ENCODE peak calls at places on chromosomes 11 and 22, in ten cellular contexts. E is PC-3; N is HCT116; P is A549; J is WERI-Rb-1; Y is cardiac muscle cell; M is IMR-90; L is body of pancreas; S is CD4-positive, CD25-positive, alpha-beta regulatory T cell; O is upper lobe of right lung. D is an unnamed sample.

GRCh38 chr11:69335010-69335409 is 41.1 kb downstream of the MYEOV start:
- DNase-seq in P (no peak), J (no peak), L (no peak), N (no peak), E (no peak), Y (no peak), S (no peak), O (peak), M (no peak), D (no peak)

GRCh38 chr11:73265278-73265810 is 6.8 kb upstream of the P2RY6 start:
- DNase-seq in O (no peak), J (no peak), N (no peak), P (no peak), S (no peak), L (no peak), M (no peak), Y (no peak), E (no peak), D (no peak)

GRCh38 chr11:60954421-60954820 is 2.4 kb upstream of the SLC15A3 start:
- DNase-seq in N (no peak), E (no peak), P (no peak), Y (no peak), S (no peak), L (no peak), J (no peak), M (no peak), O (no peak), D (no peak)

GRCh38 chr22:38657248-38657909 is 941 bp downstream of the CBY1 start:
- DNase-seq in Y (peak), P (peak), J (peak), O (no peak), S (peak), L (peak), E (peak), M (no peak), N (no peak), D (no peak)

GRCh38 chr11:71309611-71310010 is 57.2 kb upstream of the SHANK2 start:
- DNase-seq in M (no peak), P (no peak), S (no peak), N (no peak), J (no peak), L (peak), E (no peak), O (peak), Y (no peak), D (no peak)

GRCh38 chr11:12958984-12959383 is 50.1 kb upstream of the RASSF10 start:
- DNase-seq in Y (no peak), S (no peak), J (no peak), O (no peak), L (no peak), E (no peak), M (no peak), P (no peak), N (no peak), D (no peak)

GRCh38 chr22:38760477-38761201 is 4.8 kb upstream of the SUN2 start:
- DNase-seq in N (no peak), O (no peak), S (no peak), Y (peak), M (peak), P (no peak), L (no peak), J (peak), E (no peak), D (no peak)

GRCh38 chr11:95293116-95293515 is 62.1 kb upstream of the SESN3 start:
- DNase-seq in P (no peak), E (no peak), S (no peak), N (no peak), O (no peak), J (no peak), Y (no peak), M (no peak), L (no peak), D (no peak)

GRCh38 chr11:67165595-67165994 is 46.5 kb downstream of the KDM2A start:
- DNase-seq in J (no peak), Y (no peak), N (no peak), M (no peak), L (no peak), P (no peak), O (no peak), S (no peak), E (no peak), D (no peak)

GRCh38 chr22:38937036-38937435 is 20.4 kb upstream of the APOBEC3A start:
- DNase-seq in P (no peak), N (no peak), S (no peak), L (peak), O (peak), Y (no peak), J (no peak), E (no peak), M (no peak), D (no peak)

GRCh38 chr11:99423435-99423983 is 402.8 kb downstream of the CNTN5 start:
- DNase-seq in P (no peak), E (no peak), O (no peak), S (no peak), J (no peak), N (no peak), M (no peak), Y (no peak), L (no peak), D (no peak)

GRCh38 chr11:99584822-99585221 is 564.1 kb downstream of the CNTN5 start:
- DNase-seq in S (no peak), E (peak), N (no peak), P (no peak), J (no peak), L (no peak), Y (no peak), O (no peak), M (no peak), D (no peak)

GRCh38 chr11:126573325-126574076 is 218.0 kb downstream of the ST3GAL4 start:
- DNase-seq in J (peak), L (no peak), O (no peak), P (no peak), E (no peak), S (no peak), N (no peak), M (no peak), Y (peak), D (no peak)

DNA sequence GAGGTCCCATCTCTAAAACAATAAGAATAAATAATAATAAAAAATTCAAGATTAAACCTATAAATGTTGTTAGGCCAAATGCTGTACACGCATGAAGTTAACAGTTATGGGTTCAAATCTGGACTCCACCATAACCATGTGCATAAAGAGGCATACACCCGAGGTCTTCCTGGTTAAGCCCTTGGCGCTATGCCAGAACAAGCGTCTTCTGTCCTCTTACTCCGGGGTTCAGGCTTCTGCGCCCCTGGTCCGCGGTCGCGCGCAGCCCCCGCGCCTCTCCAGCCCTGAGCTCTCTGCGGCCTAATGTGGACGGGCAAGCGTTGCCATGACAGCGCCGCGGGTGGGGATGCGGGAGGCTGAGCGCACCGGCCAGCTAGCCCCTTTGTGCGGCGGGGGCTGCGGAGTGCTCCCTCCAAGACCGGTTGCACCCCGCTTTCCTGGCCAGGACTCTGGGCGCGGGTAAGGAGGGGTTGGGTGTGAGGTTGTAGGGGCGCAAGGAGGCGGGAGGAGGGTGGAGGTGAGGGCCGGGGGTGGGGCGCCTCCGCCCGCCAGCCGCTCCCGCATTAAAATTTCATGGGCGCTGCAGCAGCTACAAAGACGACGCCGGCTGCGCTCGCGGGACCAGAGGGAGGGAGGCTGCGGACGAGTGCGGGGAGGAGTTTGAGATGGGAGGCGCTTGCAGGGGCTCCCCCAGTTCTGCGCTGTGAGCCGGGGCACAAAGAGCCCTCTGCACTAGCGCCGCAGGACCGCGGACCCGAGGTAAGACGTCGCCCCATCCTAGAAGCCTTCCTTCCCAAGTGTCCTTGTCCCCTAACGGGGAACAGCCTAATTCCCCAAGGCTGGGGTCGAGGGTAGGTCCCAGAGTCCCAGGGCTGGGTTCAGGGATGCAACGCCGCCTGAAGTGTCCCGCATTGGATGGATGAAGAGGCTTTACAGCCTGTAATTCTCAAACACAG is at the start of gene MIAT:
- DNase-seq in L (no peak), Y (no peak), E (no peak), M (peak), O (peak), N (no peak), S (peak), J (peak), P (no peak), D (no peak)
- H3K4me3 ChIP-seq in L (no peak), Y (peak), E (peak), M (peak), O (peak), N (peak), S (peak), J (peak), P (peak), D (peak)

GRCh38 chr11:9530020-9530628 is 43.3 kb upstream of the WEE1 start:
- DNase-seq in M (no peak), O (no peak), S (no peak), N (no peak), E (no peak), J (peak), P (no peak), L (no peak), Y (peak), D (no peak)
- H3K27ac ChIP-seq in M (no peak), O (no peak), S (no peak), N (no peak), E (peak), J (peak), P (peak), L (no peak), Y (peak), D (peak)

DNA sequence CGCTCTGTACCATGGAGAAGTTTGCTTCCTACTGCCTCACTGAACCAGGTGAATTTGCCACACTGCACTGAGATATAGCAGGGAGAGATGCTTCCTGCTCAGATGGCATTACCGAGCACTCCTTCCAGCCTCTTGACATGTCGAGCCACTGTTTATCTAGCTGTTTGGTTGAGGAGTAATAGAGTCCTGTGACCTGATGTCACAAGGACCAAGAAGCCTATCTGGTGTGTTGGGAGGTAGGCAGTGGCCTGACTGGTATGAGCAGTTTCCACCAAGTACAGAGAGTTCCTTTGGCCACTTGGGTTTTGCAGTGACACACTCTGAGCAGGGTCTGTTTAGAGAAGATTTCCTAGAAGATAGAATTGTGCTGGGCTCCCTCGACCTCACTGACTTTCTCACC is 5.2 kb downstream of the ACAD8 start:
- DNase-seq in S (no peak), L (no peak), M (no peak), Y (no peak), J (no peak), O (no peak), P (no peak), N (no peak), E (no peak), D (no peak)
- H3K4me3 ChIP-seq in S (no peak), L (no peak), M (no peak), Y (no peak), J (no peak), O (no peak), P (no peak), N (no peak), E (no peak), D (no peak)

GRCh38 chr22:40890881-40891280 is 29.0 kb upstream of the DNAJB7 start:
- DNase-seq in S (no peak), M (peak), O (no peak), Y (no peak), P (no peak), N (no peak), E (no peak), J (no peak), L (no peak), D (no peak)

GRCh38 chr22:40889116-40889515 is 27.2 kb upstream of the DNAJB7 start:
- DNase-seq in O (no peak), J (no peak), S (no peak), E (no peak), P (no peak), L (no peak), Y (no peak), N (no peak), M (no peak), D (no peak)

GRCh38 chr22:40898850-40899357 is 37.0 kb upstream of the DNAJB7 start:
- DNase-seq in N (peak), L (no peak), O (no peak), P (peak), Y (peak), M (peak), J (no peak), S (no peak), E (peak), D (no peak)

DNA sequence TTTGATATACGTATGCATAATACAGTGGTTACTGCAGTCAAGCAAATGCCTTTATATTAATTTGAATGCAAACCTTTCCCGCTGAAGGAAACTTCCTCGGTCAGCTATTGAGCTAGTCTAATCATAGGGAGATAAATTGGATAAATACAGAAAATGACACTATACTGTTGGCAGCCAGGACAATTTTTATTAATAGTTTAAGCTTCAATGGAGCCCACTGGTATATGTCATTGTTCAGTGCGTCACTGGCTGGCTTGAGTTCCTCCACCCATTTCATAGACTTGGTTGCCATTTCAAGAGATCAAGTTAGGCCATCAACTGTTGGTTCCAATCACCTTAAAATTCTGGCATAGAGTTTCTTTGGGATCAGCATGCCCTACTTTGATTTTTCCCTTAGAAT is 32.5 kb upstream of the DNAJB7 start:
- DNase-seq in J (no peak), L (no peak), S (no peak), N (no peak), P (no peak), Y (no peak), M (no peak), E (no peak), O (no peak), D (no peak)
- H3K27ac ChIP-seq in J (no peak), L (no peak), S (no peak), N (no peak), P (no peak), Y (no peak), M (no peak), E (no peak), O (no peak), D (no peak)

DNA sequence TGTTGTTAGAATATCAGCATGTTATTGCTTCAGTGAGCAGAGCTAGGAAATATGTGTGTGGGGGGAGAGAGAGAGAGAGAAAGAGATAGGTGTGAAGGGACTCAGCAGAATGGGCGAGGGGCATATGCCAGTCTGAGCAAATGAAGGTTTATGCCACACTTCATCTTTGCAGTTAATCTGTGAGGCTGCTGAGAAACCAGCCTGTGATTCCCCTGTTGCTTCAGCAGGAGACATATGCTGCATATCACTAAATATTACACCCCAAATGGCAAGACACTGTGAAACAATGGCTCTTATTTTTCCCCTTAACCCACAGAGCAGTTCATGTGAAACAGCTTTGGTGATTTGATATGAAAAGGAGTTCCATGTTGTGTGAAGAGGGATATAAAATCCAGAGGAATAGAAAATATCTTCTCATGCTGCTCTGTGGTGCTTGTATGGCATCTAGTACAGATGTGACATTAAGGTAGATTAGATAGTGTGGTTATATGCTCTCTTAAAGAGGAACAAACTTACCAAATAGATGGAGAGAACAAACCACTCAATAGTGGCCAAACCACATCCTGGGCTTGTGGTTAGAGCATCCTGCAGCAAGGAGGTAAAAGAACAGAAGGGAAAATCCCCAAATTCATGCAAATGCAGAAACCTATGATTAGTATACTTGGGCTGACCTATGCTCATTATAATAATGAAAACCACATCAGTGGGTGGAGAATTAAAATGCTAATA is 864.2 kb downstream of the FAM181B start:
- DNase-seq in J (no peak), N (no peak), M (no peak), Y (no peak), E (no peak), S (peak), O (no peak), L (no peak), P (no peak), D (peak)
- H3K4me3 ChIP-seq in J (no peak), N (no peak), M (no peak), Y (no peak), E (no peak), S (peak), O (no peak), L (no peak), P (no peak), D (no peak)

GRCh38 chr11:44147751-44148150 is 52.3 kb downstream of the EXT2 start:
- DNase-seq in O (no peak), N (no peak), P (no peak), S (no peak), M (no peak), J (no peak), E (no peak), Y (no peak), L (no peak), D (no peak)
- H3K27ac ChIP-seq in O (no peak), N (no peak), P (no peak), S (no peak), M (no peak), J (no peak), E (no peak), Y (no peak), L (no peak), D (no peak)

DNA sequence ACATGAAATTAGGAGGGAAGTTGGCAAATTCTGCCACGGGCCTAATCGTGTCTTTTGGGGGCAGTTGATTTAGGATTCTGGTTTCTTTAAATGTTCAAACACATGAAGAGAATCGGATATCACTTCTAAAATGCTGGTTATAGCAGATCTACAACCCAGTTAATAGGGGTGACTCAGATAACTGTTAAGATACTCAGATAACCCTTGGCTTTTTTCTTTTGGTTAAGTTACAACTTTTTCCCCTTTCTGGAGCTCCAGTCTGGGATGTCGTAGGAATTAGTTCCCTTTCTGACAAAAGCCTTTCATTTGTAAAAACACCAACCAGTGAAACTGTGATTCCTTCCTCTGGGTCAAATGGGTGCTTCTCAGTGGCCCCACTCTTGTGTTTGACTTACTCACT is 976 bp downstream of the DEPDC7 start:
- DNase-seq in M (no peak), O (no peak), P (no peak), S (no peak), L (no peak), J (no peak), E (peak), N (no peak), Y (no peak), D (no peak)
- H3K4me3 ChIP-seq in M (peak), O (peak), P (peak), S (peak), L (no peak), J (peak), E (no peak), N (peak), Y (peak), D (peak)

GRCh38 chr11:76251576-76251975 is 45.3 kb upstream of the WNT11 start:
- DNase-seq in S (no peak), M (no peak), Y (no peak), J (no peak), O (no peak), L (no peak), N (no peak), P (no peak), E (no peak), D (no peak)
- H3K27ac ChIP-seq in S (no peak), M (no peak), Y (no peak), J (no peak), O (no peak), L (no peak), N (no peak), P (no peak), E (no peak), D (no peak)

GRCh38 chr22:46613606-46613997 is 6.6 kb upstream of the GRAMD4 start:
- DNase-seq in Y (no peak), E (no peak), L (no peak), M (no peak), J (no peak), S (no peak), P (no peak), N (no peak), O (no peak), D (no peak)
- H3K4me3 ChIP-seq in Y (no peak), E (no peak), L (no peak), M (no peak), J (no peak), S (peak), P (no peak), N (no peak), O (peak), D (no peak)